ENCODE peak calls at places on chromosomes 7 and 10, in ten cellular contexts. S, E, J, V, X, H, L, F, P and Q are unnamed samples.

GRCh38 chr7:123655614-123656013 is at the start of gene LMOD2:
- DNase-seq in X (no peak), H (no peak), L (no peak), P (no peak), F (no peak), J (peak; percentile 75), E (no peak), S (no peak), V (no peak), Q (no peak)

GRCh38 chr7:25854059-25854458 is 297.9 kb upstream of the NFE2L3 start:
- DNase-seq in V (no peak), S (no peak), F (no peak), J (no peak), X (no peak), L (no peak), H (no peak), E (no peak), P (no peak), Q (peak; percentile 39)

GRCh38 chr7:4631021-4631663 is 51.0 kb upstream of the FOXK1 start:
- DNase-seq in V (no peak), F (no peak), P (no peak), H (no peak), X (no peak), L (no peak), E (no peak), S (no peak), J (no peak), Q (no peak)

GRCh38 chr7:132270517-132270916 is 305.8 kb downstream of the PLXNA4 start:
- DNase-seq in H (no peak), L (no peak), V (no peak), X (no peak), F (no peak), J (no peak), P (no peak), S (no peak), E (no peak), Q (no peak)

GRCh38 chr10:49324711-49325110 is 25.7 kb downstream of the C10orf71 start:
- DNase-seq in J (no peak), H (no peak), E (no peak), L (peak; percentile 62), V (no peak), P (no peak), F (no peak), S (no peak), X (no peak), Q (no peak)

GRCh38 chr10:110433740-110434139 is 64.0 kb upstream of the DUSP5 start:
- DNase-seq in F (peak; percentile 3), V (no peak), L (no peak), E (no peak), X (no peak), P (no peak), S (peak; percentile 58), H (no peak), J (no peak), Q (no peak)

GRCh38 chr7:144885453-144885852 is 49.6 kb upstream of the TPK1 start:
- DNase-seq in X (no peak), S (no peak), F (no peak), L (peak; percentile 87), P (no peak), E (no peak), J (no peak), H (no peak), V (no peak), Q (no peak)

GRCh38 chr10:79241990-79242619 is 105.2 kb upstream of the PPIF start:
- DNase-seq in P (peak; percentile 20), L (peak; percentile 81), F (peak; percentile 64), S (peak; percentile 89), J (peak; percentile 82), V (peak; percentile 41), H (peak; percentile 64), E (no peak), X (no peak), Q (no peak)

GRCh38 chr10:84340632-84341537 is 12.5 kb downstream of the CCSER2 start:
- DNase-seq in V (no peak), F (no peak), L (no peak), H (no peak), J (no peak), E (no peak), X (no peak), S (no peak), P (no peak), Q (no peak)

GRCh38 chr7:22618528-22618927 is 108.5 kb upstream of the IL6 start:
- DNase-seq in X (no peak), L (no peak), H (no peak), V (no peak), P (no peak), E (no peak), F (no peak), S (no peak), J (no peak), Q (no peak)

GRCh38 chr10:30185916-30186315 is 126.5 kb upstream of the JCAD start:
- DNase-seq in E (no peak), S (no peak), V (no peak), H (no peak), F (no peak), J (no peak), X (no peak), L (no peak), P (no peak), Q (no peak)

GRCh38 chr10:129966831-129967578 is 2.9 kb upstream of the EBF3 start:
- DNase-seq in X (no peak), J (no peak), L (no peak), V (no peak), F (no peak), E (no peak), P (no peak), H (no peak), S (no peak), Q (peak; percentile 30)

GRCh38 chr10:3339121-3339520 is 166.5 kb upstream of the PITRM1 start:
- DNase-seq in J (no peak), V (no peak), P (no peak), L (no peak), H (no peak), E (no peak), F (no peak), S (no peak), X (no peak), Q (no peak)

GRCh38 chr10:22824984-22825383 is 102.9 kb upstream of the ARMC3 start:
- DNase-seq in J (no peak), E (peak; percentile 8), L (no peak), F (no peak), X (no peak), P (no peak), V (no peak), H (no peak), S (no peak), Q (no peak)

GRCh38 chr7:149598721-149599308 is 101.2 kb upstream of the ZNF746 start:
- DNase-seq in H (no peak), L (peak; percentile 55), E (peak; percentile 18), P (no peak), S (no peak), X (no peak), J (no peak), F (no peak), V (no peak), Q (no peak)

GRCh38 chr7:45082031-45082830 is 6.5 kb downstream of the NACAD start:
- DNase-seq in H (no peak), V (no peak), L (no peak), P (no peak), X (no peak), E (no peak), J (no peak), F (no peak), S (peak; percentile 58), Q (no peak)

GRCh38 chr7:24842029-24842428 is 84.8 kb upstream of the GSDME start:
- DNase-seq in X (no peak), V (no peak), F (no peak), S (no peak), E (no peak), P (no peak), L (no peak), H (no peak), J (no peak), Q (no peak)

GRCh38 chr7:134696261-134696660 is 49.6 kb downstream of the BPGM start:
- DNase-seq in E (no peak), V (no peak), X (no peak), J (no peak), P (no peak), S (no peak), L (no peak), H (no peak), F (no peak), Q (peak; percentile 75)

GRCh38 chr7:17234398-17235021 is 63.9 kb upstream of the AHR start:
- DNase-seq in V (peak; percentile 62), E (peak; percentile 94), X (no peak), J (peak; percentile 23), L (peak; percentile 58), H (no peak), S (no peak), F (peak; percentile 14), P (peak; percentile 84), Q (no peak)

GRCh38 chr10:117555017-117555416 is 12.5 kb downstream of the EMX2 start:
- DNase-seq in F (no peak), E (no peak), H (no peak), X (no peak), V (no peak), L (no peak), S (no peak), P (no peak), J (no peak), Q (no peak)
- H3K27me3 ChIP-seq in F (peaks cover 72% of the 10 kb centered on the region), E (peaks cover 37% of the 10 kb centered on the region), H (peaks cover 22% of the 10 kb centered on the region), X (peaks cover 54% of the 10 kb centered on the region), V (peaks cover 21% of the 10 kb centered on the region), L (peaks cover 55% of the 10 kb centered on the region), S (peaks cover 73% of the 10 kb centered on the region), P (peaks cover 19% of the 10 kb centered on the region), J (peaks cover 64% of the 10 kb centered on the region), Q (no peaks in the 10 kb centered on the region)

GRCh38 chr7:128459394-128459878 is 3.8 kb downstream of the HILPDA start:
- DNase-seq in H (peak; percentile 56), E (no peak), V (peak; percentile 56), F (peak; percentile 77), X (peak; percentile 48), S (no peak), P (peak; percentile 77), J (peak; percentile 65), L (peak; percentile 87), Q (peak; percentile 76)
- H3K4me3 ChIP-seq in H (no peak overlapping the region), E (no peak overlapping the region), V (no peak overlapping the region), F (no peak overlapping the region), X (no peak overlapping the region), S (no peak overlapping the region), P (no peak overlapping the region), J (no peak overlapping the region), L (no peak overlapping the region), Q (no peak overlapping the region)

DNA sequence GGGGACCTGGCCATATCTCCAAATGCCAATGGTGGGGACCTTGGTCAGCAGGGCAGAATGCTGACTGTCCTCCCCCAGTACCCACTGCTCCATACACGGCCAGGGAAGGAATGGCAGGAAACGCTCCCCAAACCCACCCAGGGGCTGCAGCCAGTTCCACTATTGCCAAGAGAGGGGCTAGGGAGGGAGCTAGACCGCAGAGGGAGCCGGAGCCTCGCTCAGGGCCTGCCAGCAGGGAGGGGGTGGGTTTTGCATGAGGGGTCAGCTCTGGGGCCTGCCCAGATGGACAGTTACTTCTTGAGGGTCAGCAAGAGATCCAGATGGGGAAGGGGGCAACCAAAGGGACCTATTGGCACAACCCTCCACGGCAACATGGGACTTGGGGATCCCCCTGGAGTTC is 12.8 kb downstream of the FGF8 start:
- DNase-seq in L (no peak), V (no peak), S (no peak), E (no peak), X (no peak), P (no peak), H (no peak), J (no peak), F (no peak), Q (no peak)
- H3K27me3 ChIP-seq in L (no peaks in the 10 kb centered on the region), V (no peaks in the 10 kb centered on the region), S (no peaks in the 10 kb centered on the region), E (no peaks in the 10 kb centered on the region), X (no peaks in the 10 kb centered on the region), P (no peaks in the 10 kb centered on the region), H (peaks cover 5% of the 10 kb centered on the region), J (peaks cover 4% of the 10 kb centered on the region), F (peaks cover 38% of the 10 kb centered on the region), Q (no peaks in the 10 kb centered on the region)

GRCh38 chr7:100613447-100614185 is 1.3 kb downstream of the MOSPD3 start:
- DNase-seq in E (no peak), J (no peak), S (no peak), V (no peak), P (no peak), L (no peak), X (no peak), F (no peak), H (no peak), Q (no peak)
- H3K4me3 ChIP-seq in E (peak overlapping the region; percentile 82), J (peak overlapping the region; percentile 73), S (peak overlapping the region; percentile 78), V (peak overlapping the region; percentile 99), P (peak overlapping the region; percentile 34), L (no peak overlapping the region), X (peak overlapping the region; percentile 74), F (no peak overlapping the region), H (no peak overlapping the region), Q (peak overlapping the region; percentile 68)